ENCODE peak calls at places on chromosomes 11 and 22, in eight cellular contexts. M, P, A, E, L, O, Z and H are unnamed samples.

GRCh38 chr11:77156396-77157195 is 28.6 kb downstream of the MYO7A start:
- DNase-seq in M (no peak), P (no peak), A (no peak), E (no peak), L (no peak), O (no peak), Z (no peak), H (no peak)

GRCh38 chr11:26688701-26689100 is 33.2 kb downstream of the SLC5A12 start:
- DNase-seq in M (no peak), P (no peak), A (no peak), E (peak), L (no peak), O (no peak), Z (no peak), H (no peak)

GRCh38 chr22:32536352-32536751 is 61.7 kb downstream of the FBXO7 start:
- DNase-seq in M (no peak), P (no peak), A (no peak), E (no peak), L (no peak), O (no peak), Z (no peak), H (no peak)

GRCh38 chr11:113189909-113190667 is 124.3 kb upstream of the TTC12 start:
- DNase-seq in M (no peak), P (no peak), A (peak), E (peak), L (no peak), O (no peak), Z (peak), H (no peak)

GRCh38 chr11:120471131-120471530 is 40.4 kb upstream of the GRIK4 start:
- DNase-seq in M (no peak), P (no peak), A (peak), E (peak), L (no peak), O (no peak), Z (peak), H (no peak)

GRCh38 chr11:62796281-62796680 is 4.5 kb upstream of the TMEM223 start:
- DNase-seq in M (no peak), P (no peak), A (no peak), E (no peak), L (no peak), O (no peak), Z (no peak), H (no peak)

GRCh38 chr11:33227578-33228261 is 29.5 kb upstream of the HIPK3 start:
- DNase-seq in M (no peak), P (no peak), A (peak), E (peak), L (peak), O (no peak), Z (peak), H (no peak)

GRCh38 chr11:26651916-26652315 is 69.9 kb downstream of the SLC5A12 start:
- DNase-seq in M (no peak), P (no peak), A (no peak), E (peak), L (no peak), O (no peak), Z (no peak), H (no peak)

GRCh38 chr22:25745341-25746011 is 3.5 kb downstream of the MYO18B start:
- DNase-seq in M (no peak), P (no peak), A (peak), E (peak), L (no peak), O (no peak), Z (no peak), H (no peak)

GRCh38 chr11:65180877-65181568 is 705 bp upstream of the CAPN1 start:
- DNase-seq in M (peak), P (peak), A (peak), E (peak), L (peak), O (peak), Z (no peak), H (peak)

GRCh38 chr11:61830318-61831105 is 2.4 kb downstream of the FADS2 start:
- DNase-seq in M (no peak), P (no peak), A (peak), E (no peak), L (no peak), O (no peak), Z (no peak), H (no peak)

GRCh38 chr11:70913715-70914231 is 338.6 kb downstream of the SHANK2 start:
- DNase-seq in M (peak), P (no peak), A (no peak), E (no peak), L (no peak), O (no peak), Z (no peak), H (no peak)

GRCh38 chr11:45590743-45591142 is 74.7 kb downstream of the CHST1 start:
- DNase-seq in M (no peak), P (no peak), A (peak), E (no peak), L (no peak), O (no peak), Z (no peak), H (no peak)

GRCh38 chr11:110921742-110922200 is 209.5 kb upstream of the ARHGAP20 start:
- DNase-seq in M (no peak), P (no peak), A (peak), E (no peak), L (no peak), O (no peak), Z (peak), H (no peak)

GRCh38 chr11:92154611-92155010 is 70.0 kb upstream of the FAT3 start:
- DNase-seq in M (no peak), P (no peak), A (no peak), E (no peak), L (no peak), O (no peak), Z (no peak), H (no peak)

GRCh38 chr11:122656631-122657101 is 1.1 kb downstream of the UBASH3B start:
- DNase-seq in M (peak), P (peak), A (peak), E (peak), L (peak), O (peak), Z (no peak), H (peak)

GRCh38 chr11:75562048-75562835 is at the start of gene SERPINH1:
- DNase-seq in M (no peak), P (peak), A (peak), E (peak), L (peak), O (peak), Z (peak), H (peak)

GRCh38 chr11:1194231-1194976 is 28.5 kb upstream of the MUC5B start:
- DNase-seq in M (no peak), P (no peak), A (no peak), E (no peak), L (no peak), O (no peak), Z (no peak), H (no peak)

GRCh38 chr11:94058630-94059029 is 37.5 kb downstream of the HEPHL1 start:
- DNase-seq in M (no peak), P (no peak), A (no peak), E (peak), L (no peak), O (no peak), Z (no peak), H (no peak)

GRCh38 chr11:3992964-3993363 is 101.6 kb upstream of the RRM1 start:
- DNase-seq in M (no peak), P (no peak), A (no peak), E (no peak), L (no peak), O (no peak), Z (no peak), H (no peak)